ENCODE peak calls at places on chromosome 11, in eight cellular contexts. H, U, Y, M, C, X, Q and F are unnamed samples.

GRCh38 chr11:45468265-45468856 is 182.2 kb upstream of the SYT13 start:
- DNase-seq in X (peak; percentile 31), M (no peak), U (no peak), Q (no peak), H (peak; percentile 27), C (no peak), Y (no peak), F (peak; percentile 12)

GRCh38 chr11:32870676-32871075 is 21.9 kb upstream of the QSER1 start:
- DNase-seq in Q (peak; percentile 17), Y (no peak), H (no peak), M (no peak), X (no peak), U (peak; percentile 6), C (peak; percentile 39), F (peak; percentile 7)

GRCh38 chr11:130876931-130877330 is 39.3 kb downstream of the SNX19 start:
- DNase-seq in U (no peak), Q (no peak), Y (no peak), C (no peak), X (no peak), H (no peak), M (no peak), F (no peak)

GRCh38 chr11:120977470-120977869 is 46.4 kb upstream of the TBCEL start:
- DNase-seq in Q (no peak), C (peak; percentile 83), U (no peak), M (no peak), Y (no peak), X (no peak), H (peak; percentile 23), F (no peak)

GRCh38 chr11:17932472-17932871 is 80.4 kb downstream of the SERGEF start:
- DNase-seq in U (no peak), X (no peak), Q (no peak), C (no peak), M (no peak), Y (no peak), H (no peak), F (no peak)

GRCh38 chr11:9310485-9310884 is 3.9 kb downstream of the TMEM41B start:
- DNase-seq in C (no peak), Q (no peak), Y (no peak), H (no peak), M (no peak), X (no peak), U (no peak), F (no peak)

GRCh38 chr11:116618461-116618860 is 154.3 kb downstream of the BUD13 start:
- DNase-seq in Q (no peak), Y (no peak), H (no peak), M (no peak), X (no peak), U (no peak), C (no peak), F (no peak)

GRCh38 chr11:77267910-77268309 is 33.6 kb downstream of the GDPD4 start:
- DNase-seq in U (no peak), C (no peak), M (peak; percentile 14), X (peak; percentile 76), H (peak; percentile 73), Q (no peak), Y (no peak), F (peak; percentile 79)

GRCh38 chr11:2678396-2678795 is 21.4 kb downstream of the KCNQ1OT1 start:
- DNase-seq in U (no peak), Y (no peak), H (no peak), Q (no peak), C (no peak), X (no peak), M (no peak), F (no peak)

GRCh38 chr11:8209208-8209807 is 40.5 kb upstream of the RIC3 start:
- DNase-seq in Q (peak; percentile 59), Y (no peak), C (no peak), U (no peak), M (no peak), X (no peak), H (no peak), F (no peak)

GRCh38 chr11:131982154-131982553 is 611.7 kb downstream of the NTM start:
- DNase-seq in X (no peak), Q (no peak), Y (no peak), C (no peak), U (no peak), M (no peak), H (no peak), F (no peak)

GRCh38 chr11:35116245-35116644 is 22.7 kb upstream of the CD44 start:
- DNase-seq in X (no peak), Q (no peak), Y (no peak), C (peak; percentile 23), M (no peak), U (no peak), H (no peak), F (no peak)

GRCh38 chr11:80502511-80502910 is 1061.7 kb upstream of the TENM4 start:
- DNase-seq in U (no peak), H (no peak), X (no peak), C (no peak), Y (no peak), M (no peak), Q (no peak), F (no peak)

GRCh38 chr11:76648061-76648460 is 22.5 kb downstream of the LRRC32 start:
- DNase-seq in C (no peak), X (no peak), Y (no peak), Q (no peak), H (no peak), U (no peak), M (no peak), F (no peak)